ENCODE peak calls at places on chromosome 2, in seven cellular contexts. One of them, this sample, is unnamed.

GRCh38 chr2:160371251-160372009 is 122.2 kb downstream of the RBMS1 start:
- DNase-seq in A549: no peak
- DNase-seq in HT1080: no peak
- DNase-seq in lung microvascular endothelial cell: peak
- DNase-seq in lower lobe of right lung: peak
- DNase-seq in activated T-cell treated with anti-CD3 and anti-CD28 coated beads for 1 hour: no peak
- DNase-seq in substantia nigra: no peak
- DNase-seq in this sample: no peak

GRCh38 chr2:173354073-173354600 is 535 bp upstream of the CDCA7 start:
- DNase-seq in A549: peak
- DNase-seq in HT1080: no peak
- DNase-seq in lung microvascular endothelial cell: no peak
- DNase-seq in lower lobe of right lung: no peak
- DNase-seq in activated T-cell treated with anti-CD3 and anti-CD28 coated beads for 1 hour: no peak
- DNase-seq in substantia nigra: no peak
- DNase-seq in this sample: no peak

GRCh38 chr2:20675701-20676352 is 8.9 kb downstream of the GDF7 start:
- DNase-seq in A549: peak
- DNase-seq in HT1080: no peak
- DNase-seq in lung microvascular endothelial cell: no peak
- DNase-seq in lower lobe of right lung: no peak
- DNase-seq in activated T-cell treated with anti-CD3 and anti-CD28 coated beads for 1 hour: no peak
- DNase-seq in substantia nigra: no peak
- DNase-seq in this sample: peak

GRCh38 chr2:240392084-240392947 is 43.1 kb upstream of the GPC1 start:
- DNase-seq in A549: no peak
- DNase-seq in HT1080: no peak
- DNase-seq in lung microvascular endothelial cell: no peak
- DNase-seq in lower lobe of right lung: peak
- DNase-seq in activated T-cell treated with anti-CD3 and anti-CD28 coated beads for 1 hour: no peak
- DNase-seq in substantia nigra: no peak
- DNase-seq in this sample: peak

GRCh38 chr2:159093496-159093895 is 125.1 kb downstream of the TANC1 start:
- DNase-seq in A549: no peak
- DNase-seq in HT1080: no peak
- DNase-seq in lung microvascular endothelial cell: peak
- DNase-seq in lower lobe of right lung: no peak
- DNase-seq in activated T-cell treated with anti-CD3 and anti-CD28 coated beads for 1 hour: no peak
- DNase-seq in substantia nigra: no peak
- DNase-seq in this sample: no peak

GRCh38 chr2:174400853-174401252 is 5.3 kb downstream of the SCRN3 start:
- DNase-seq in A549: no peak
- DNase-seq in HT1080: no peak
- DNase-seq in lung microvascular endothelial cell: peak
- DNase-seq in lower lobe of right lung: no peak
- DNase-seq in activated T-cell treated with anti-CD3 and anti-CD28 coated beads for 1 hour: no peak
- DNase-seq in substantia nigra: no peak
- DNase-seq in this sample: no peak

GRCh38 chr2:219104107-219105050 is 43.7 kb upstream of the IHH start:
- DNase-seq in A549: peak
- DNase-seq in HT1080: peak
- DNase-seq in lung microvascular endothelial cell: peak
- DNase-seq in lower lobe of right lung: no peak
- DNase-seq in activated T-cell treated with anti-CD3 and anti-CD28 coated beads for 1 hour: no peak
- DNase-seq in substantia nigra: no peak
- DNase-seq in this sample: no peak

GRCh38 chr2:223925106-223925505 is 20.0 kb downstream of the WDFY1 start:
- DNase-seq in A549: no peak
- DNase-seq in HT1080: no peak
- DNase-seq in lung microvascular endothelial cell: no peak
- DNase-seq in lower lobe of right lung: no peak
- DNase-seq in activated T-cell treated with anti-CD3 and anti-CD28 coated beads for 1 hour: no peak
- DNase-seq in substantia nigra: no peak
- DNase-seq in this sample: no peak

GRCh38 chr2:112465373-112465772 is 16.6 kb upstream of the TTL start:
- DNase-seq in A549: peak
- DNase-seq in HT1080: peak
- DNase-seq in lung microvascular endothelial cell: no peak
- DNase-seq in lower lobe of right lung: no peak
- DNase-seq in activated T-cell treated with anti-CD3 and anti-CD28 coated beads for 1 hour: no peak
- DNase-seq in substantia nigra: no peak
- DNase-seq in this sample: no peak

GRCh38 chr2:86633094-86633740 is 9.6 kb upstream of the RNF103 start:
- DNase-seq in A549: no peak
- DNase-seq in HT1080: no peak
- DNase-seq in lung microvascular endothelial cell: no peak
- DNase-seq in lower lobe of right lung: no peak
- DNase-seq in activated T-cell treated with anti-CD3 and anti-CD28 coated beads for 1 hour: no peak
- DNase-seq in substantia nigra: no peak
- DNase-seq in this sample: no peak

GRCh38 chr2:151823651-151824050 is 4.6 kb downstream of the ARL5A start:
- DNase-seq in A549: no peak
- DNase-seq in HT1080: no peak
- DNase-seq in lung microvascular endothelial cell: no peak
- DNase-seq in lower lobe of right lung: no peak
- DNase-seq in activated T-cell treated with anti-CD3 and anti-CD28 coated beads for 1 hour: no peak
- DNase-seq in substantia nigra: no peak
- DNase-seq in this sample: no peak

GRCh38 chr2:163347982-163348842 is 387.6 kb downstream of the FIGN start:
- DNase-seq in A549: peak
- DNase-seq in HT1080: no peak
- DNase-seq in lung microvascular endothelial cell: peak
- DNase-seq in lower lobe of right lung: peak
- DNase-seq in activated T-cell treated with anti-CD3 and anti-CD28 coated beads for 1 hour: no peak
- DNase-seq in substantia nigra: peak
- DNase-seq in this sample: peak

GRCh38 chr2:54728669-54729120 is 5.2 kb downstream of the EML6 start:
- DNase-seq in A549: peak
- DNase-seq in HT1080: peak
- DNase-seq in lung microvascular endothelial cell: peak
- DNase-seq in lower lobe of right lung: no peak
- DNase-seq in activated T-cell treated with anti-CD3 and anti-CD28 coated beads for 1 hour: no peak
- DNase-seq in substantia nigra: no peak
- DNase-seq in this sample: no peak

GRCh38 chr2:174605687-174606086 is 8.1 kb upstream of the WIPF1 start:
- DNase-seq in A549: peak
- DNase-seq in HT1080: no peak
- DNase-seq in lung microvascular endothelial cell: peak
- DNase-seq in lower lobe of right lung: no peak
- DNase-seq in activated T-cell treated with anti-CD3 and anti-CD28 coated beads for 1 hour: no peak
- DNase-seq in substantia nigra: no peak
- DNase-seq in this sample: no peak

GRCh38 chr2:96259497-96259921 is 6.3 kb downstream of the TMEM127 start:
- DNase-seq in A549: no peak
- DNase-seq in HT1080: no peak
- DNase-seq in lung microvascular endothelial cell: peak
- DNase-seq in lower lobe of right lung: peak
- DNase-seq in activated T-cell treated with anti-CD3 and anti-CD28 coated beads for 1 hour: no peak
- DNase-seq in substantia nigra: no peak
- DNase-seq in this sample: no peak

GRCh38 chr2:174012347-174013309 is 47.5 kb upstream of the SP3 start:
- DNase-seq in A549: no peak
- DNase-seq in HT1080: no peak
- DNase-seq in lung microvascular endothelial cell: peak
- DNase-seq in lower lobe of right lung: peak
- DNase-seq in activated T-cell treated with anti-CD3 and anti-CD28 coated beads for 1 hour: peak
- DNase-seq in substantia nigra: no peak
- DNase-seq in this sample: peak

GRCh38 chr2:10471046-10471571 is 23.0 kb upstream of the ODC1 start:
- DNase-seq in A549: no peak
- DNase-seq in HT1080: no peak
- DNase-seq in lung microvascular endothelial cell: no peak
- DNase-seq in lower lobe of right lung: no peak
- DNase-seq in activated T-cell treated with anti-CD3 and anti-CD28 coated beads for 1 hour: no peak
- DNase-seq in substantia nigra: no peak
- DNase-seq in this sample: peak

GRCh38 chr2:177651833-177652232 is 259.3 kb downstream of the AGPS start:
- DNase-seq in A549: no peak
- DNase-seq in HT1080: no peak
- DNase-seq in lung microvascular endothelial cell: peak
- DNase-seq in lower lobe of right lung: no peak
- DNase-seq in activated T-cell treated with anti-CD3 and anti-CD28 coated beads for 1 hour: no peak
- DNase-seq in substantia nigra: no peak
- DNase-seq in this sample: no peak

GRCh38 chr2:233822101-233822771 is 32.1 kb downstream of the HJURP start:
- DNase-seq in A549: no peak
- DNase-seq in HT1080: no peak
- DNase-seq in lung microvascular endothelial cell: no peak
- DNase-seq in lower lobe of right lung: no peak
- DNase-seq in activated T-cell treated with anti-CD3 and anti-CD28 coated beads for 1 hour: no peak
- DNase-seq in substantia nigra: no peak
- DNase-seq in this sample: peak

GRCh38 chr2:237603718-237604362 is 13.3 kb upstream of the RAB17 start:
- DNase-seq in A549: no peak
- DNase-seq in HT1080: peak
- DNase-seq in lung microvascular endothelial cell: peak
- DNase-seq in lower lobe of right lung: no peak
- DNase-seq in activated T-cell treated with anti-CD3 and anti-CD28 coated beads for 1 hour: peak
- DNase-seq in substantia nigra: no peak
- DNase-seq in this sample: peak

GRCh38 chr2:178730049-178730448 is 77.2 kb downstream of the TTN start:
- DNase-seq in A549: no peak
- DNase-seq in HT1080: no peak
- DNase-seq in lung microvascular endothelial cell: no peak
- DNase-seq in lower lobe of right lung: no peak
- DNase-seq in activated T-cell treated with anti-CD3 and anti-CD28 coated beads for 1 hour: no peak
- DNase-seq in substantia nigra: no peak
- DNase-seq in this sample: no peak

GRCh38 chr2:65164379-65165023 is 34.6 kb upstream of the RAB1A start:
- DNase-seq in A549: no peak
- DNase-seq in HT1080: no peak
- DNase-seq in lung microvascular endothelial cell: no peak
- DNase-seq in lower lobe of right lung: no peak
- DNase-seq in activated T-cell treated with anti-CD3 and anti-CD28 coated beads for 1 hour: no peak
- DNase-seq in substantia nigra: no peak
- DNase-seq in this sample: no peak

GRCh38 chr2:239949079-239949478 is 76.1 kb downstream of the NDUFA10 start:
- DNase-seq in A549: no peak
- DNase-seq in HT1080: no peak
- DNase-seq in lung microvascular endothelial cell: no peak
- DNase-seq in lower lobe of right lung: peak
- DNase-seq in activated T-cell treated with anti-CD3 and anti-CD28 coated beads for 1 hour: no peak
- DNase-seq in substantia nigra: no peak
- DNase-seq in this sample: peak

GRCh38 chr2:106314427-106314826 is 120.3 kb upstream of the UXS1 start:
- DNase-seq in A549: no peak
- DNase-seq in HT1080: no peak
- DNase-seq in lung microvascular endothelial cell: no peak
- DNase-seq in lower lobe of right lung: no peak
- DNase-seq in activated T-cell treated with anti-CD3 and anti-CD28 coated beads for 1 hour: no peak
- DNase-seq in substantia nigra: no peak
- DNase-seq in this sample: no peak

GRCh38 chr2:70463581-70463980 is 90.0 kb downstream of the TGFA start:
- DNase-seq in A549: no peak
- DNase-seq in HT1080: no peak
- DNase-seq in lung microvascular endothelial cell: peak
- DNase-seq in lower lobe of right lung: no peak
- DNase-seq in activated T-cell treated with anti-CD3 and anti-CD28 coated beads for 1 hour: no peak
- DNase-seq in substantia nigra: no peak
- DNase-seq in this sample: no peak

GRCh38 chr2:72770879-72771461 is 54.9 kb downstream of the EXOC6B start:
- DNase-seq in A549: peak
- DNase-seq in HT1080: peak
- DNase-seq in lung microvascular endothelial cell: peak
- DNase-seq in lower lobe of right lung: no peak
- DNase-seq in activated T-cell treated with anti-CD3 and anti-CD28 coated beads for 1 hour: peak
- DNase-seq in substantia nigra: no peak
- DNase-seq in this sample: no peak

GRCh38 chr2:138515084-138515483 is 13.5 kb downstream of the SPOPL start:
- DNase-seq in A549: no peak
- DNase-seq in HT1080: no peak
- DNase-seq in lung microvascular endothelial cell: no peak
- DNase-seq in lower lobe of right lung: no peak
- DNase-seq in activated T-cell treated with anti-CD3 and anti-CD28 coated beads for 1 hour: no peak
- DNase-seq in substantia nigra: no peak
- DNase-seq in this sample: no peak

GRCh38 chr2:25912851-25913695 is 34.8 kb upstream of the ASXL2 start:
- DNase-seq in A549: no peak
- DNase-seq in HT1080: no peak
- DNase-seq in lung microvascular endothelial cell: no peak
- DNase-seq in lower lobe of right lung: no peak
- DNase-seq in activated T-cell treated with anti-CD3 and anti-CD28 coated beads for 1 hour: no peak
- DNase-seq in substantia nigra: no peak
- DNase-seq in this sample: peak

GRCh38 chr2:219296142-219296541 is 13.1 kb downstream of the PTPRN start:
- DNase-seq in A549: no peak
- DNase-seq in HT1080: no peak
- DNase-seq in lung microvascular endothelial cell: no peak
- DNase-seq in lower lobe of right lung: no peak
- DNase-seq in activated T-cell treated with anti-CD3 and anti-CD28 coated beads for 1 hour: no peak
- DNase-seq in substantia nigra: no peak
- DNase-seq in this sample: peak

GRCh38 chr2:157264099-157264498 is 6.6 kb downstream of the GALNT5 start:
- DNase-seq in A549: no peak
- DNase-seq in HT1080: no peak
- DNase-seq in lung microvascular endothelial cell: no peak
- DNase-seq in lower lobe of right lung: no peak
- DNase-seq in activated T-cell treated with anti-CD3 and anti-CD28 coated beads for 1 hour: no peak
- DNase-seq in substantia nigra: no peak
- DNase-seq in this sample: no peak

GRCh38 chr2:179751184-179751809 is 110.1 kb downstream of the ZNF385B start:
- DNase-seq in A549: peak
- DNase-seq in HT1080: no peak
- DNase-seq in lung microvascular endothelial cell: peak
- DNase-seq in lower lobe of right lung: no peak
- DNase-seq in activated T-cell treated with anti-CD3 and anti-CD28 coated beads for 1 hour: no peak
- DNase-seq in substantia nigra: no peak
- DNase-seq in this sample: no peak

GRCh38 chr2:54042908-54043620 is 72.3 kb upstream of the PSME4 start:
- DNase-seq in A549: peak
- DNase-seq in HT1080: no peak
- DNase-seq in lung microvascular endothelial cell: no peak
- DNase-seq in lower lobe of right lung: no peak
- DNase-seq in activated T-cell treated with anti-CD3 and anti-CD28 coated beads for 1 hour: no peak
- DNase-seq in substantia nigra: no peak
- DNase-seq in this sample: no peak

GRCh38 chr2:86337235-86338099 is at the start of gene REEP1:
- DNase-seq in A549: no peak
- DNase-seq in HT1080: no peak
- DNase-seq in lung microvascular endothelial cell: peak
- DNase-seq in lower lobe of right lung: no peak
- DNase-seq in activated T-cell treated with anti-CD3 and anti-CD28 coated beads for 1 hour: no peak
- DNase-seq in substantia nigra: no peak
- DNase-seq in this sample: no peak

GRCh38 chr2:218448934-218449333 is 30.0 kb downstream of the VIL1 start:
- DNase-seq in A549: peak
- DNase-seq in HT1080: peak
- DNase-seq in lung microvascular endothelial cell: peak
- DNase-seq in lower lobe of right lung: no peak
- DNase-seq in activated T-cell treated with anti-CD3 and anti-CD28 coated beads for 1 hour: no peak
- DNase-seq in substantia nigra: no peak
- DNase-seq in this sample: no peak

GRCh38 chr2:158221055-158222021 is 119.7 kb downstream of the UPP2 start:
- DNase-seq in A549: no peak
- DNase-seq in HT1080: no peak
- DNase-seq in lung microvascular endothelial cell: no peak
- DNase-seq in lower lobe of right lung: no peak
- DNase-seq in activated T-cell treated with anti-CD3 and anti-CD28 coated beads for 1 hour: no peak
- DNase-seq in substantia nigra: no peak
- DNase-seq in this sample: no peak